ENCODE peak calls at places on chromosomes 6 and 20, in four cellular contexts. O is PC-3; H is CD8-positive, alpha-beta T cell; U is small intestine. A is an unnamed sample.

GRCh38 chr6:126811307-126811706 is 307.2 kb upstream of the RSPO3 start:
- DNase-seq in H (no peak), O (no peak), U (no peak), A (no peak)

GRCh38 chr20:63686094-63686491 is 10.4 kb upstream of the TNFRSF6B start:
- DNase-seq in U (no peak), O (no peak), H (no peak), A (no peak)

GRCh38 chr20:51400051-51400926 is 142.2 kb downstream of the NFATC2 start:
- DNase-seq in H (peak; percentile 70), O (no peak), U (peak; percentile 61), A (peak; percentile 8)

GRCh38 chr20:62670156-62670555 is 27.9 kb downstream of the SLCO4A1 start:
- DNase-seq in H (no peak), U (no peak), O (no peak), A (no peak)

GRCh38 chr20:34720266-34720665 is 16.1 kb downstream of the TP53INP2 start:
- DNase-seq in H (no peak), O (no peak), U (no peak), A (no peak)

GRCh38 chr20:32702706-32703425 is 29.1 kb upstream of the C20orf203 start:
- DNase-seq in O (no peak), H (no peak), U (no peak), A (no peak)

GRCh38 chr6:11426571-11426970 is 111.0 kb upstream of the TMEM170B start:
- DNase-seq in O (no peak), U (no peak), H (no peak), A (no peak)

GRCh38 chr6:157952751-157953479 is 28.7 kb upstream of the SYNJ2 start:
- DNase-seq in U (peak; percentile 57), H (no peak), O (peak; percentile 37), A (no peak)

GRCh38 chr6:136779682-136780081 is 12.6 kb downstream of the MAP3K5 start:
- DNase-seq in H (no peak), O (no peak), U (no peak), A (no peak)

GRCh38 chr6:110066091-110066490 is 88.0 kb downstream of the GPR6 start:
- DNase-seq in H (no peak), O (no peak), U (no peak), A (no peak)

GRCh38 chr20:34200020-34200419 is 41.2 kb upstream of the ASIP start:
- DNase-seq in O (no peak), H (no peak), U (no peak), A (no peak)

GRCh38 chr6:157985378-157986155 is 3.9 kb downstream of the SYNJ2 start:
- DNase-seq in H (no peak), U (peak; percentile 26), O (no peak), A (no peak)

GRCh38 chr6:49662231-49662876 is 25.7 kb upstream of the RHAG start:
- DNase-seq in O (no peak), U (no peak), H (no peak), A (no peak)

GRCh38 chr6:13681305-13682061 is 30.2 kb downstream of the RANBP9 start:
- DNase-seq in O (no peak), U (peak; percentile 15), H (no peak), A (no peak)

GRCh38 chr6:16625319-16626240 is 135.7 kb downstream of the ATXN1 start:
- DNase-seq in O (peak; percentile 52), U (no peak), H (no peak), A (no peak)

GRCh38 chr20:31475032-31475431 is at the start of the genes DEFB124 and REM1:
- DNase-seq in H (no peak), O (no peak), U (no peak), A (no peak)

GRCh38 chr6:161481786-161482516 is 208.1 kb upstream of the AGPAT4 start:
- DNase-seq in H (no peak), O (peak; percentile 41), U (peak; percentile 27), A (no peak)

GRCh38 chr6:113594726-113595125 is 262.4 kb upstream of the MARCKS start:
- DNase-seq in U (no peak), H (no peak), O (peak; percentile 1), A (no peak)

GRCh38 chr6:137904822-137905617 is 38.0 kb downstream of the TNFAIP3 start:
- DNase-seq in U (peak; percentile 56), O (no peak), H (peak; percentile 52), A (no peak)

GRCh38 chr20:16415079-16415478 is 158.2 kb downstream of the KIF16B start:
- DNase-seq in U (no peak), O (peak; percentile 64), H (no peak), A (no peak)

GRCh38 chr6:154569136-154569862 is 58.8 kb upstream of the CNKSR3 start:
- DNase-seq in H (no peak), U (peak; percentile 94), O (no peak), A (no peak)

DNA sequence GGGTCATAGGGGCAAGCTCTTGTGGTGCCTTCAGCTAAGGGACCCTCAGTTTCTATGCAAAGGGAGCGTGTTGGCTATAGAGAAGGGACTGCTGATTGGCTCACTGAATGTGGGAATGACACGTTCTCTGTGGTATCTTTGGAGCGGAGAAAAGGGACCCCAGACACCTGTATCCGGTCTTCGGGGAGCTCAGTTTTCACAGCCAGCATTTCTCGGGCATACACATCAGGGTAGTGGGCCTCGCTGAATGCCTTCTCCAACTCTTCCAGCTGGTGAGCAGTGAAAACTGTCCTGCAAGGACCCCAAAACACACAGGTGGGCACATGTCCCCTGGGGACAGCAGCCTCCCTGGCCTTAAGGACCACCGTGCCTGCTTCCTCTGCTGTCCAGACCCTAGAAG is 3.3 kb downstream of the VSX1 start:
- DNase-seq in O (no peak), U (no peak), H (no peak), A (no peak)
- H3K27me3 ChIP-seq in O (no peaks in the 10 kb centered on the region), U (peaks cover 18% of the 10 kb centered on the region), H (peaks cover 37% of the 10 kb centered on the region), A (peaks cover 22% of the 10 kb centered on the region)

GRCh38 chr6:56757585-56757984 is 114.9 kb upstream of the DST start:
- DNase-seq in O (peak; percentile 72), U (peak; percentile 31), H (no peak), A (no peak)
- H3K4me1 ChIP-seq in O (peaks cover 32% of the 10 kb centered on the region), U (no peaks in the 10 kb centered on the region), H (no peaks in the 10 kb centered on the region), A (peaks cover 33% of the 10 kb centered on the region)

DNA sequence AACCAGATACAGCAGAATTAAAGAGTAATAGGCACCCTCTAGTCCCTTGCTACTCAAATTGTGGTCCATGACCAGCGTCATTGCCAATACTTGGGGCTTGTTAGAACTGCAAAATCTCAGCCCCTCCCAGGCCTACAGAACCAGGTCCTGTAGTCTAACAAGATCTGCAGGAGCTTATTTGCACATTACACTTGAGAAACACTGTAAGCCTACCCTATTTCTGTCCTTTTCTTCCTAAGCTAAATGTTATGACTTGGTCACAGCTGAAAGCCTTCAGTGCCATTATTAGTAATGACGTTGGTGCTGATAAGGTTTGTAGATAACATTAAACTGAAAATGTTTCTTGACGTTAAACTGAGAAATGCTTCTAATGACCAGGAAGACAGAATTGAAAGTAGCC is 36.6 kb downstream of the CARMIL1 start:
- DNase-seq in O (no peak), U (no peak), H (no peak), A (no peak)
- H3K27me3 ChIP-seq in O (no peaks in the 10 kb centered on the region), U (no peaks in the 10 kb centered on the region), H (no peaks in the 10 kb centered on the region), A (no peaks in the 10 kb centered on the region)

GRCh38 chr6:3208096-3208774 is 19.2 kb downstream of the TUBB2B start:
- DNase-seq in O (no peak), U (no peak), H (no peak), A (no peak)
- H3K4me1 ChIP-seq in O (peaks cover 27% of the 10 kb centered on the region), U (no peaks in the 10 kb centered on the region), H (no peaks in the 10 kb centered on the region), A (peaks cover 30% of the 10 kb centered on the region)

GRCh38 chr20:2197166-2197565 is 95.5 kb downstream of the STK35 start:
- DNase-seq in H (no peak), O (no peak), U (no peak), A (no peak)
- H3K27me3 ChIP-seq in H (no peaks in the 10 kb centered on the region), O (peaks cover 70% of the 10 kb centered on the region), U (no peaks in the 10 kb centered on the region), A (no peaks in the 10 kb centered on the region)